ENCODE peak calls at places on chromosomes 13 and 19, in nine cellular contexts. One of them, this sample, is unnamed.

GRCh38 chr13:34410653-34411052 is 531.4 kb upstream of the NBEA start:
- DNase-seq in natural killer cell: no peak
- DNase-seq in adrenal gland: no peak
- DNase-seq in iris pigment epithelial cell: no peak
- DNase-seq in T1000: no peak
- DNase-seq in fibroblast of pulmonary artery: peak
- DNase-seq in T-helper 2 cell: no peak
- DNase-seq in T-helper 9 cell: no peak
- DNase-seq in GOT3: no peak
- DNase-seq in this sample: no peak

GRCh38 chr13:94947392-94947791 is 235.0 kb upstream of the SOX21 start:
- DNase-seq in GOT3: no peak
- DNase-seq in T1000: no peak
- DNase-seq in natural killer cell: no peak
- DNase-seq in T-helper 9 cell: no peak
- DNase-seq in T-helper 2 cell: no peak
- DNase-seq in adrenal gland: no peak
- DNase-seq in fibroblast of pulmonary artery: no peak
- DNase-seq in iris pigment epithelial cell: no peak
- DNase-seq in this sample: no peak

GRCh38 chr13:20475927-20476691 is 49.5 kb downstream of the CRYL1 start:
- DNase-seq in T-helper 9 cell: peak
- DNase-seq in adrenal gland: no peak
- DNase-seq in GOT3: no peak
- DNase-seq in T-helper 2 cell: peak
- DNase-seq in T1000: no peak
- DNase-seq in natural killer cell: peak
- DNase-seq in iris pigment epithelial cell: no peak
- DNase-seq in fibroblast of pulmonary artery: no peak
- DNase-seq in this sample: peak

GRCh38 chr19:54178581-54179261 is 5.8 kb upstream of the TMC4 start:
- DNase-seq in iris pigment epithelial cell: no peak
- DNase-seq in adrenal gland: no peak
- DNase-seq in fibroblast of pulmonary artery: no peak
- DNase-seq in T1000: no peak
- DNase-seq in T-helper 9 cell: no peak
- DNase-seq in T-helper 2 cell: no peak
- DNase-seq in GOT3: no peak
- DNase-seq in natural killer cell: no peak
- DNase-seq in this sample: no peak

GRCh38 chr19:13013649-13014048 is 18.4 kb downstream of the NFIX start:
- DNase-seq in T1000: no peak
- DNase-seq in natural killer cell: no peak
- DNase-seq in T-helper 2 cell: no peak
- DNase-seq in T-helper 9 cell: no peak
- DNase-seq in iris pigment epithelial cell: no peak
- DNase-seq in adrenal gland: no peak
- DNase-seq in fibroblast of pulmonary artery: no peak
- DNase-seq in GOT3: no peak
- DNase-seq in this sample: no peak

GRCh38 chr19:47698631-47699359 is 14.4 kb upstream of the EHD2 start:
- DNase-seq in iris pigment epithelial cell: no peak
- DNase-seq in T-helper 2 cell: no peak
- DNase-seq in natural killer cell: no peak
- DNase-seq in T-helper 9 cell: no peak
- DNase-seq in GOT3: no peak
- DNase-seq in adrenal gland: no peak
- DNase-seq in fibroblast of pulmonary artery: no peak
- DNase-seq in T1000: no peak
- DNase-seq in this sample: no peak

GRCh38 chr19:7069904-7070226 is 362 bp downstream of the ZNF557 start:
- DNase-seq in T1000: no peak
- DNase-seq in natural killer cell: no peak
- DNase-seq in T-helper 2 cell: no peak
- DNase-seq in fibroblast of pulmonary artery: no peak
- DNase-seq in iris pigment epithelial cell: peak
- DNase-seq in adrenal gland: no peak
- DNase-seq in T-helper 9 cell: no peak
- DNase-seq in GOT3: no peak
- DNase-seq in this sample: no peak

GRCh38 chr13:50189450-50189849 is 174.2 kb downstream of the KCNRG start:
- DNase-seq in natural killer cell: no peak
- DNase-seq in fibroblast of pulmonary artery: no peak
- DNase-seq in T1000: no peak
- DNase-seq in T-helper 2 cell: no peak
- DNase-seq in adrenal gland: no peak
- DNase-seq in iris pigment epithelial cell: no peak
- DNase-seq in T-helper 9 cell: no peak
- DNase-seq in GOT3: no peak
- DNase-seq in this sample: no peak

GRCh38 chr19:40223135-40223822 is 3.2 kb downstream of the CCNP start:
- DNase-seq in T1000: no peak
- DNase-seq in natural killer cell: no peak
- DNase-seq in T-helper 9 cell: peak
- DNase-seq in fibroblast of pulmonary artery: no peak
- DNase-seq in adrenal gland: no peak
- DNase-seq in T-helper 2 cell: peak
- DNase-seq in iris pigment epithelial cell: no peak
- DNase-seq in GOT3: no peak
- DNase-seq in this sample: peak

GRCh38 chr19:48006762-48007161 is 12.3 kb downstream of the ELSPBP1 start:
- DNase-seq in adrenal gland: no peak
- DNase-seq in iris pigment epithelial cell: peak
- DNase-seq in natural killer cell: no peak
- DNase-seq in T-helper 9 cell: no peak
- DNase-seq in T1000: no peak
- DNase-seq in GOT3: no peak
- DNase-seq in T-helper 2 cell: no peak
- DNase-seq in fibroblast of pulmonary artery: no peak
- DNase-seq in this sample: no peak

GRCh38 chr13:37118002-37118401 is 12.5 kb upstream of the CSNK1A1L start:
- DNase-seq in T-helper 9 cell: no peak
- DNase-seq in iris pigment epithelial cell: no peak
- DNase-seq in T-helper 2 cell: no peak
- DNase-seq in adrenal gland: no peak
- DNase-seq in natural killer cell: no peak
- DNase-seq in T1000: no peak
- DNase-seq in fibroblast of pulmonary artery: no peak
- DNase-seq in GOT3: no peak
- DNase-seq in this sample: no peak

GRCh38 chr13:44159633-44160279 is 213.9 kb upstream of the SERP2 start:
- DNase-seq in adrenal gland: no peak
- DNase-seq in T-helper 2 cell: no peak
- DNase-seq in fibroblast of pulmonary artery: no peak
- DNase-seq in T1000: peak
- DNase-seq in natural killer cell: no peak
- DNase-seq in T-helper 9 cell: no peak
- DNase-seq in iris pigment epithelial cell: no peak
- DNase-seq in GOT3: no peak
- DNase-seq in this sample: no peak

GRCh38 chr19:33221641-33222040 is 4.0 kb downstream of the SLC7A10 start:
- DNase-seq in natural killer cell: no peak
- DNase-seq in fibroblast of pulmonary artery: no peak
- DNase-seq in iris pigment epithelial cell: peak
- DNase-seq in adrenal gland: no peak
- DNase-seq in T-helper 2 cell: no peak
- DNase-seq in T1000: no peak
- DNase-seq in T-helper 9 cell: no peak
- DNase-seq in GOT3: no peak
- DNase-seq in this sample: no peak

GRCh38 chr13:39016789-39017188 is 21.1 kb downstream of the PROSER1 start:
- DNase-seq in T1000: no peak
- DNase-seq in T-helper 9 cell: no peak
- DNase-seq in adrenal gland: peak
- DNase-seq in GOT3: no peak
- DNase-seq in fibroblast of pulmonary artery: peak
- DNase-seq in iris pigment epithelial cell: peak
- DNase-seq in T-helper 2 cell: no peak
- DNase-seq in natural killer cell: no peak
- DNase-seq in this sample: no peak

GRCh38 chr19:1131718-1132552 is 28.1 kb downstream of the GPX4 start:
- DNase-seq in iris pigment epithelial cell: peak
- DNase-seq in GOT3: no peak
- DNase-seq in T1000: peak
- DNase-seq in fibroblast of pulmonary artery: peak
- DNase-seq in natural killer cell: peak
- DNase-seq in adrenal gland: peak
- DNase-seq in T-helper 9 cell: peak
- DNase-seq in T-helper 2 cell: peak
- DNase-seq in this sample: peak

GRCh38 chr13:99425485-99426341 is 75.6 kb upstream of the TM9SF2 start:
- DNase-seq in T-helper 2 cell: peak
- DNase-seq in T1000: no peak
- DNase-seq in iris pigment epithelial cell: no peak
- DNase-seq in T-helper 9 cell: no peak
- DNase-seq in natural killer cell: no peak
- DNase-seq in GOT3: no peak
- DNase-seq in fibroblast of pulmonary artery: no peak
- DNase-seq in adrenal gland: no peak
- DNase-seq in this sample: no peak

GRCh38 chr13:35496761-35497386 is 20.4 kb upstream of the MAB21L1 start:
- DNase-seq in T-helper 9 cell: no peak
- DNase-seq in fibroblast of pulmonary artery: peak
- DNase-seq in adrenal gland: no peak
- DNase-seq in T1000: no peak
- DNase-seq in natural killer cell: no peak
- DNase-seq in T-helper 2 cell: no peak
- DNase-seq in iris pigment epithelial cell: peak
- DNase-seq in GOT3: no peak
- DNase-seq in this sample: no peak

GRCh38 chr13:54682184-54682583 is 1653.6 kb downstream of the OLFM4 start:
- DNase-seq in iris pigment epithelial cell: no peak
- DNase-seq in T-helper 9 cell: no peak
- DNase-seq in T-helper 2 cell: no peak
- DNase-seq in adrenal gland: no peak
- DNase-seq in GOT3: no peak
- DNase-seq in fibroblast of pulmonary artery: no peak
- DNase-seq in T1000: no peak
- DNase-seq in natural killer cell: no peak
- DNase-seq in this sample: no peak

GRCh38 chr13:45792827-45793303 is 58.7 kb downstream of the SIAH3 start:
- DNase-seq in adrenal gland: no peak
- DNase-seq in iris pigment epithelial cell: no peak
- DNase-seq in T1000: no peak
- DNase-seq in T-helper 9 cell: no peak
- DNase-seq in fibroblast of pulmonary artery: no peak
- DNase-seq in T-helper 2 cell: no peak
- DNase-seq in natural killer cell: no peak
- DNase-seq in GOT3: no peak
- DNase-seq in this sample: no peak

GRCh38 chr19:2413629-2414028 is 13.8 kb downstream of the TIMM13 start:
- DNase-seq in T-helper 2 cell: no peak
- DNase-seq in iris pigment epithelial cell: no peak
- DNase-seq in natural killer cell: no peak
- DNase-seq in adrenal gland: no peak
- DNase-seq in GOT3: no peak
- DNase-seq in fibroblast of pulmonary artery: no peak
- DNase-seq in T1000: no peak
- DNase-seq in T-helper 9 cell: no peak
- DNase-seq in this sample: no peak

GRCh38 chr13:27201661-27202060 is 30.1 kb upstream of the USP12 start:
- DNase-seq in fibroblast of pulmonary artery: no peak
- DNase-seq in iris pigment epithelial cell: no peak
- DNase-seq in GOT3: no peak
- DNase-seq in adrenal gland: no peak
- DNase-seq in T-helper 2 cell: no peak
- DNase-seq in T-helper 9 cell: no peak
- DNase-seq in T1000: no peak
- DNase-seq in natural killer cell: no peak
- DNase-seq in this sample: no peak

GRCh38 chr13:44219808-44220544 is 153.6 kb upstream of the SERP2 start:
- DNase-seq in T-helper 2 cell: no peak
- DNase-seq in iris pigment epithelial cell: peak
- DNase-seq in GOT3: peak
- DNase-seq in natural killer cell: no peak
- DNase-seq in adrenal gland: peak
- DNase-seq in T1000: no peak
- DNase-seq in fibroblast of pulmonary artery: peak
- DNase-seq in T-helper 9 cell: no peak
- DNase-seq in this sample: no peak

GRCh38 chr13:35179494-35179893 is 237.4 kb downstream of the NBEA start:
- DNase-seq in T-helper 2 cell: no peak
- DNase-seq in GOT3: no peak
- DNase-seq in iris pigment epithelial cell: no peak
- DNase-seq in natural killer cell: no peak
- DNase-seq in T-helper 9 cell: no peak
- DNase-seq in T1000: no peak
- DNase-seq in fibroblast of pulmonary artery: peak
- DNase-seq in adrenal gland: no peak
- DNase-seq in this sample: no peak

GRCh38 chr19:43639507-43640423 is at the start of gene CADM4:
- DNase-seq in T-helper 9 cell: peak
- DNase-seq in iris pigment epithelial cell: no peak
- DNase-seq in T1000: no peak
- DNase-seq in fibroblast of pulmonary artery: no peak
- DNase-seq in natural killer cell: peak
- DNase-seq in GOT3: no peak
- DNase-seq in adrenal gland: peak
- DNase-seq in T-helper 2 cell: peak
- DNase-seq in this sample: peak

GRCh38 chr13:95221991-95222732 is 79.1 kb downstream of the ABCC4 start:
- DNase-seq in GOT3: no peak
- DNase-seq in adrenal gland: no peak
- DNase-seq in T-helper 9 cell: no peak
- DNase-seq in T1000: no peak
- DNase-seq in fibroblast of pulmonary artery: no peak
- DNase-seq in T-helper 2 cell: no peak
- DNase-seq in natural killer cell: no peak
- DNase-seq in iris pigment epithelial cell: no peak
- DNase-seq in this sample: no peak

GRCh38 chr13:46660859-46661258 is 107.9 kb downstream of the LRCH1 start:
- DNase-seq in fibroblast of pulmonary artery: no peak
- DNase-seq in T-helper 9 cell: no peak
- DNase-seq in GOT3: no peak
- DNase-seq in natural killer cell: no peak
- DNase-seq in T1000: no peak
- DNase-seq in adrenal gland: no peak
- DNase-seq in T-helper 2 cell: no peak
- DNase-seq in iris pigment epithelial cell: no peak
- DNase-seq in this sample: no peak

GRCh38 chr13:100673376-100673830 is 1.2 kb downstream of the TMTC4 start:
- DNase-seq in natural killer cell: no peak
- DNase-seq in GOT3: no peak
- DNase-seq in T-helper 2 cell: no peak
- DNase-seq in T1000: no peak
- DNase-seq in T-helper 9 cell: no peak
- DNase-seq in fibroblast of pulmonary artery: no peak
- DNase-seq in adrenal gland: no peak
- DNase-seq in iris pigment epithelial cell: no peak
- DNase-seq in this sample: no peak

GRCh38 chr19:38319421-38320258 is at the start of gene KCNK6:
- DNase-seq in T1000: no peak
- DNase-seq in iris pigment epithelial cell: no peak
- DNase-seq in adrenal gland: no peak
- DNase-seq in T-helper 2 cell: peak
- DNase-seq in GOT3: no peak
- DNase-seq in fibroblast of pulmonary artery: peak
- DNase-seq in T-helper 9 cell: peak
- DNase-seq in natural killer cell: peak
- DNase-seq in this sample: peak

GRCh38 chr13:44470623-44471562 is 97.3 kb downstream of the SERP2 start:
- DNase-seq in T-helper 2 cell: no peak
- DNase-seq in natural killer cell: no peak
- DNase-seq in T-helper 9 cell: no peak
- DNase-seq in iris pigment epithelial cell: peak
- DNase-seq in fibroblast of pulmonary artery: peak
- DNase-seq in GOT3: no peak
- DNase-seq in T1000: no peak
- DNase-seq in adrenal gland: no peak
- DNase-seq in this sample: no peak